ENCODE peak calls at places on chromosomes 2 and 18, in six cellular contexts. V, D, H, F, X and T are unnamed samples.

GRCh38 chr2:104465978-104466377 is 387.9 kb upstream of the POU3F3 start:
- DNase-seq in V (no peak), D (peak), H (no peak), F (no peak), X (no peak), T (no peak)

GRCh38 chr2:55441280-55441892 is 21.7 kb upstream of the CCDC88A start:
- DNase-seq in V (no peak), D (no peak), H (no peak), F (no peak), X (no peak), T (no peak)

GRCh38 chr2:235639387-235639786 is 145.5 kb downstream of the AGAP1 start:
- DNase-seq in V (no peak), D (peak), H (peak), F (no peak), X (peak), T (peak)

GRCh38 chr18:60391571-60392226 is 19.1 kb upstream of the MC4R start:
- DNase-seq in V (no peak), D (no peak), H (peak), F (no peak), X (no peak), T (no peak)

GRCh38 chr2:27809761-27810241 is 38.3 kb downstream of the MRPL33 start:
- DNase-seq in V (peak), D (peak), H (peak), F (no peak), X (peak), T (peak)

GRCh38 chr2:218003265-218003950 is 613 bp upstream of the TNS1 start:
- DNase-seq in V (no peak), D (peak), H (peak), F (no peak), X (peak), T (peak)

GRCh38 chr2:6510547-6510946 is 355.2 kb downstream of the CMPK2 start:
- DNase-seq in V (no peak), D (no peak), H (peak), F (no peak), X (no peak), T (no peak)

GRCh38 chr2:178163911-178164310 is 30.4 kb upstream of the OSBPL6 start:
- DNase-seq in V (no peak), D (no peak), H (no peak), F (no peak), X (no peak), T (no peak)

GRCh38 chr18:23126352-23127056 is 8.8 kb upstream of the CABLES1 start:
- DNase-seq in V (no peak), D (no peak), H (no peak), F (no peak), X (no peak), T (no peak)

GRCh38 chr2:113891265-113891959 is 1.5 kb downstream of the ACTR3 start:
- DNase-seq in V (no peak), D (no peak), H (no peak), F (no peak), X (peak), T (no peak)

GRCh38 chr2:217338306-217338916 is 478.5 kb upstream of the TNP1 start:
- DNase-seq in V (no peak), D (no peak), H (peak), F (no peak), X (peak), T (peak)

GRCh38 chr2:199364153-199364552 is 93.6 kb downstream of the SATB2 start:
- DNase-seq in V (no peak), D (no peak), H (no peak), F (no peak), X (no peak), T (no peak)

GRCh38 chr2:240931319-240931949 is 25.3 kb downstream of the CROCC2 start:
- DNase-seq in V (no peak), D (no peak), H (no peak), F (peak), X (no peak), T (no peak)

GRCh38 chr2:147663153-147663961 is 181.5 kb upstream of the ACVR2A start:
- DNase-seq in V (no peak), D (no peak), H (no peak), F (no peak), X (no peak), T (peak)

GRCh38 chr2:229417176-229417575 is 146.1 kb upstream of the PID1 start:
- DNase-seq in V (no peak), D (no peak), H (no peak), F (no peak), X (no peak), T (peak)

GRCh38 chr2:136116813-136117390 is 1.0 kb downstream of the CXCR4 start:
- DNase-seq in V (no peak), D (peak), H (no peak), F (peak), X (no peak), T (no peak)

GRCh38 chr2:227849906-227850305 is 21.5 kb upstream of the DAW1 start:
- DNase-seq in V (no peak), D (no peak), H (peak), F (no peak), X (no peak), T (peak)

DNA sequence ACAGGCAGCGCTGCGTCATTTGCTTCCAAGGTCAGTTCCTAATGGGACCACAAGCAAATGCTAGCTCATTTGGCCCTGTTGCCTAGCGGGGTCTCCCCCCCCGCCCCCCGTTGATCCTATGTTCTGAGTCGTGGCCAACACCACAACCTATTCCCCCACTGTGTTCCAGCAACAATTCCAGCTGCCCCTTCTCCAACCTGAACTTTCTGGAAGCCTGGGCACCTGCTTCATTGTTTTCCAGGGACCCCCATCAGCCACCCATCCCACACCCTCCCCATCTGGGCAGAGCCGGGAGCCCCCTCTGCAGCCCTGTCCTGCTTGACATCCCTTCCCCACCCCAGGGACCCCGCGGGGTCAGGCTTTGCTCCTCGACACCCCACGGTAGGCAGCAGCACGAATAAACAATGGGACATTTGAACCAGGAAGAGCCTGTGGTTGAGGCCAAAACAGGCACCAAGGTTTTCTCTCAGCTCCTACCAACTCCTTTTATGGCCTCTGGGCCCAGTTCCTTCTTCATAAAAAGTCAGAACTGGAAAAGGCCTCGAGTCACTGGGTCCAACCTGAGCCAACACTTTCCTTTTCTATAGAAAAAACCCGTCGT is 20.5 kb downstream of the TEX44 start:
- DNase-seq in V (no peak), D (no peak), H (no peak), F (peak), X (no peak), T (no peak)
- H3K4me3 ChIP-seq in V (peak), D (peak), H (peak), F (no peak), X (no peak), T (no peak)

DNA sequence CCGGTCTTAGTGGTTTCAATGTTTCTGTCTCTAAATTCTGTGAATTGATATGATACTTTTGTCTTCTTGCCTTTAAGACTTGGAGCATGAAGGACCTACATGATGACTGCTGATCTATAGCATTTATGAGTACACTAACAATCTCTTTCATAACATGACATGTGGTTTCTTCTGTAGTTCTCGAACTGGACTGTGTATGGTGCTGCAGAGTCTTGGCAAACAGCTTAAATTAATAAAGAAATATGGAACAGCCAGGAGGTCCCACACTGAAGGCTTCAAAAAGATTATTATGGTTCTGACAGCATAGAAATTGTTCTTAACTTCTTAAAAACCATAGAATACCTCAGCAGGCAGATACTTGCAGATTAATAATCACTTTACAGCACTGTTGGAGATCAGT is 145.0 kb downstream of the DCC start:
- DNase-seq in V (no peak), D (peak), H (no peak), F (no peak), X (no peak), T (no peak)
- TF ChIP-seq CTCF in V (no peak), D (no peak), H (no peak), F (no peak), X (no peak), T (no peak)

GRCh38 chr2:86036790-86037138 is 68.9 kb downstream of the POLR1A start:
- DNase-seq in V (no peak), D (no peak), H (no peak), F (no peak), X (no peak), T (no peak)

GRCh38 chr2:86037795-86038192 is 67.9 kb downstream of the POLR1A start:
- DNase-seq in V (no peak), D (no peak), H (no peak), F (no peak), X (no peak), T (no peak)

GRCh38 chr2:86035371-86035882 is 70.3 kb downstream of the POLR1A start:
- DNase-seq in V (no peak), D (no peak), H (no peak), F (no peak), X (no peak), T (no peak)

GRCh38 chr2:86037141-86037794 is 68.4 kb downstream of the POLR1A start:
- DNase-seq in V (no peak), D (peak), H (peak), F (peak), X (peak), T (peak)

GRCh38 chr2:86035883-86036789 is 69.5 kb downstream of the POLR1A start:
- DNase-seq in V (no peak), D (peak), H (peak), F (peak), X (peak), T (peak)
- H3K4me3 ChIP-seq in V (no peak), D (no peak), H (no peak), F (no peak), X (no peak), T (no peak)

DNA sequence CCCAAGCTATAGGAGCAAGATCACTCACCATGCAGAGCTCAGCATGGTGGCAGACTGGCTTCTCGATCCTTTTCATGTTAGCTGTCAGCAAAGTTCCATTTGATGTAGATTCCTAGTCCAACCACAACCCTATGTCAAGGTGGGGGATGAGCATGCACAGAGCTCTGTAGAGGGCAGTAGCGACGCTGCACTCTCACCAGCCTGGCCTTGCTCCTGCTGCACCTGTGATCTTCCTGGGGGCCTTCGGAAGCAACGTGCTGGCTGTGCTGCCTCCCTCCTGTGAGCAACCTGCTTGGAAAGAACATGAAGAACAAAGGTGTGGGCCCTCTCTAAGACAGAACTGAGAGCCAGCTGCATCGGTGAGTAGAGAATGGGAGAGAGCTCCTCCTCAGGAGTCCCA is 479.4 kb upstream of the MYT1L start:
- DNase-seq in V (no peak), D (no peak), H (no peak), F (no peak), X (no peak), T (no peak)
- TF ChIP-seq CTCF in V (no peak), D (no peak), H (no peak), F (no peak), X (no peak), T (no peak)

GRCh38 chr18:25353080-25353479 is 1.1 kb upstream of the ZNF521 start:
- DNase-seq in V (no peak), D (no peak), H (no peak), F (no peak), X (no peak), T (no peak)
- H3K4me3 ChIP-seq in V (no peak), D (no peak), H (no peak), F (no peak), X (no peak), T (no peak)